ENCODE peak calls at places on chromosome 18, in six cellular contexts. H is pancreas, U is heart right ventricle, X is body of pancreas, T is adrenal gland, I is lower lobe of right lung. C is an unnamed sample.

GRCh38 chr18:8794133-8794986 is 89.0 kb downstream of the MTCL1 start:
- DNase-seq in H (no peak), U (no peak), X (no peak), T (no peak), I (no peak), C (no peak)

GRCh38 chr18:51266736-51267135 is 69.3 kb upstream of the MEX3C start:
- DNase-seq in H (no peak), U (no peak), X (no peak), T (no peak), I (no peak), C (no peak)

GRCh38 chr18:79218605-79219195 is 149.5 kb downstream of the ATP9B start:
- DNase-seq in H (no peak), U (no peak), X (no peak), T (no peak), I (no peak), C (no peak)

GRCh38 chr18:10089881-10090280 is 176.1 kb downstream of the VAPA start:
- DNase-seq in H (no peak), U (no peak), X (no peak), T (no peak), I (no peak), C (no peak)

GRCh38 chr18:22175326-22175725 is 5.9 kb downstream of the GATA6 start:
- DNase-seq in H (no peak), U (no peak), X (no peak), T (no peak), I (no peak), C (no peak)

GRCh38 chr18:50507120-50507590 is 52.7 kb upstream of the MAPK4 start:
- DNase-seq in H (peak; percentile 27), U (peak; percentile 15), X (peak; percentile 52), T (peak; percentile 76), I (no peak), C (peak; percentile 79)

GRCh38 chr18:79576686-79577351 is 102.8 kb upstream of the CTDP1 start:
- DNase-seq in H (peak; percentile 74), U (peak; percentile 72), X (peak; percentile 81), T (peak; percentile 62), I (peak; percentile 56), C (peak; percentile 69)

GRCh38 chr18:48007955-48008701 is 77.7 kb upstream of the SMAD2 start:
- DNase-seq in H (peak; percentile 81), U (peak; percentile 69), X (peak; percentile 81), T (peak; percentile 88), I (peak; percentile 77), C (peak; percentile 80)

GRCh38 chr18:79523221-79523737 is 127.5 kb downstream of the NFATC1 start:
- DNase-seq in H (no peak), U (no peak), X (no peak), T (no peak), I (peak; percentile 28), C (no peak)

GRCh38 chr18:31546476-31546875 is 45.2 kb upstream of the TTR start:
- DNase-seq in H (no peak), U (no peak), X (no peak), T (no peak), I (no peak), C (no peak)

GRCh38 chr18:5649439-5649838 is 105.6 kb upstream of the EPB41L3 start:
- DNase-seq in H (no peak), U (no peak), X (no peak), T (no peak), I (no peak), C (no peak)

GRCh38 chr18:70446063-70446462 is 157.2 kb downstream of the SOCS6 start:
- DNase-seq in H (no peak), U (no peak), X (no peak), T (no peak), I (no peak), C (no peak)

GRCh38 chr18:3110034-3110752 is 97.2 kb upstream of the LPIN2 start:
- DNase-seq in H (no peak), U (no peak), X (no peak), T (no peak), I (no peak), C (no peak)

GRCh38 chr18:70044626-70045025 is 97.0 kb upstream of the CD226 start:
- DNase-seq in H (no peak), U (no peak), X (no peak), T (peak; percentile 15), I (no peak), C (no peak)

GRCh38 chr18:51076503-51076902 is 46.5 kb downstream of the SMAD4 start:
- DNase-seq in H (no peak), U (no peak), X (no peak), T (no peak), I (no peak), C (no peak)

GRCh38 chr18:3340015-3340681 is 78.2 kb downstream of the MYL12B start:
- DNase-seq in H (no peak), U (no peak), X (no peak), T (no peak), I (no peak), C (no peak)

GRCh38 chr18:500556-501405 is at the start of gene COLEC12:
- DNase-seq in H (no peak), U (peak; percentile 33), X (no peak), T (no peak), I (peak; percentile 75), C (peak; percentile 26)

GRCh38 chr18:22349317-22349898 is 68.3 kb downstream of the CTAGE1 start:
- DNase-seq in H (no peak), U (no peak), X (no peak), T (no peak), I (no peak), C (no peak)

GRCh38 chr18:7619676-7620075 is 52.6 kb downstream of the PTPRM start:
- DNase-seq in H (no peak), U (no peak), X (no peak), T (no peak), I (no peak), C (no peak)

GRCh38 chr18:50816767-50817166 is 3.0 kb downstream of the MRO start:
- DNase-seq in H (no peak), U (no peak), X (no peak), T (no peak), I (no peak), C (no peak)

GRCh38 chr18:50560681-50561629 is 1.1 kb downstream of the MAPK4 start:
- DNase-seq in H (peak; percentile 7), U (no peak), X (peak; percentile 8), T (peak; percentile 68), I (no peak), C (peak; percentile 37)

GRCh38 chr18:9998330-9998729 is 84.5 kb downstream of the VAPA start:
- DNase-seq in H (no peak), U (no peak), X (no peak), T (no peak), I (no peak), C (no peak)

GRCh38 chr18:75132068-75132467 is 76.9 kb downstream of the PTGR3 start:
- DNase-seq in H (no peak), U (no peak), X (no peak), T (no peak), I (no peak), C (no peak)

GRCh38 chr18:1408331-1408835 is 503.7 kb downstream of the ADCYAP1 start:
- DNase-seq in H (no peak), U (no peak), X (no peak), T (no peak), I (no peak), C (no peak)

GRCh38 chr18:74930616-74931015 is 278.3 kb downstream of the PTGR3 start:
- DNase-seq in H (no peak), U (no peak), X (no peak), T (no peak), I (no peak), C (no peak)

GRCh38 chr18:78304199-78304826 is 675.3 kb upstream of the SALL3 start:
- DNase-seq in H (no peak), U (no peak), X (no peak), T (no peak), I (no peak), C (no peak)

GRCh38 chr18:30405038-30405437 is 637.5 kb downstream of the DSC3 start:
- DNase-seq in H (no peak), U (no peak), X (no peak), T (no peak), I (no peak), C (no peak)

GRCh38 chr18:59249186-59249774 is 24.0 kb downstream of the RAX start:
- DNase-seq in H (peak; percentile 53), U (peak; percentile 42), X (peak; percentile 73), T (peak; percentile 72), I (no peak), C (peak; percentile 83)

GRCh38 chr18:74714796-74715195 is 117.1 kb downstream of the ZNF407 start:
- DNase-seq in H (no peak), U (no peak), X (no peak), T (no peak), I (no peak), C (no peak)

DNA sequence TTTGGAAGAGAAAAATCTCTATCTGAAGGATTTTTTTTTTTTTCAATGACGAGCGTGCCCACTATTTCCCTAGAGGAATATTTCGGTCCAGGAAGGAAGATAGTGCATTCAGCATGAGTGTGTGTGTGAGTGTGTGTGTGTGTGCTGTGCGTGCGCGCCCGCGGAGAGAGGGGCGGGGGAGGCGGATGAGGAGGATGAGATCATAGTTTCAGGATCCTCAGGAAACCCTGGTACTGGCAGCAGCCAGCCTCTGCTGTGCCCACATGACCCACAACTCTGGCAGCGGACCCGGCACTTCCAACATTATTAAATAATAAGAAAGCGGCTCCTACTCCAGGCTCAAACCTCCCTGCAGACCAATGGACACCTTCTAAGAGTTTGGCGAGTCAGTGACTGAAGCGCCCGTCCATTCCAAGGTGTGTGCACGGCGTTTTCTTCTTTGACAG is 217.0 kb upstream of the DTNA start:
- DNase-seq in H (peak; percentile 94), U (peak; percentile 85), X (peak; percentile 93), T (peak; percentile 66), I (peak; percentile 76), C (peak; percentile 73)
- H3K4me3 ChIP-seq in H (peak overlapping the region; percentile 60), U (peak overlapping the region; percentile 42), X (peak overlapping the region; percentile 34), T (no peak overlapping the region), I (peak overlapping the region; percentile 53), C (peak overlapping the region; percentile 59)

GRCh38 chr18:58042826-58043362 is 1.1 kb upstream of the NEDD4L start:
- DNase-seq in H (no peak), U (no peak), X (no peak), T (no peak), I (no peak), C (no peak)

GRCh38 chr18:58041633-58042032 is 2.4 kb upstream of the NEDD4L start:
- DNase-seq in H (no peak), U (no peak), X (no peak), T (no peak), I (no peak), C (no peak)

GRCh38 chr18:58045265-58046086 is 1.4 kb downstream of the NEDD4L start:
- DNase-seq in H (peak; percentile 80), U (peak; percentile 8), X (peak; percentile 88), T (peak; percentile 60), I (peak; percentile 88), C (peak; percentile 85)

GRCh38 chr18:58044370-58045264 is 591 bp downstream of the NEDD4L start:
- DNase-seq in H (peak; percentile 41), U (peak; percentile 5), X (peak; percentile 58), T (peak; percentile 63), I (peak; percentile 72), C (peak; percentile 43)

GRCh38 chr18:58043452-58044369 is at the start of gene NEDD4L:
- DNase-seq in H (peak; percentile 83), U (peak; percentile 79), X (peak; percentile 89), T (peak; percentile 88), I (peak; percentile 89), C (peak; percentile 93)
- H3K27ac ChIP-seq in H (peak within 1 kb of the TSS; percentile 95), U (peak within 1 kb of the TSS; percentile 78), X (peak within 1 kb of the TSS; percentile 93), T (peak within 1 kb of the TSS; percentile 92), I (peak within 1 kb of the TSS; percentile 89), C (peak within 1 kb of the TSS; percentile 85)

GRCh38 chr18:52636536-52636935 is 296.5 kb downstream of the DCC start:
- DNase-seq in H (no peak), U (no peak), X (no peak), T (no peak), I (no peak), C (peak; percentile 57)
- TF ChIP-seq CTCF in H (no peak), U (no peak), X (no peak), T (no peak), I (no peak), C (peak; percentile 13)

GRCh38 chr18:32770181-32770650 is 2.6 kb downstream of the KLHL14 start:
- DNase-seq in H (no peak), U (no peak), X (peak; percentile 3), T (no peak), I (no peak), C (peak; percentile 8)
- H3K4me3 ChIP-seq in H (no peak overlapping the region), U (no peak overlapping the region), X (no peak overlapping the region), T (no peak overlapping the region), I (peak overlapping the region; percentile 32), C (peak overlapping the region; percentile 12)